ENCODE peak calls at places on chromosomes 7 and 10, in four cellular contexts. U is posterior vena cava, W is thyroid gland, B is NCI-H446 treated with DMSO at 0.1 percent for 48 hours. Y is an unnamed sample.

GRCh38 chr10:71090330-71090729 is 122.0 kb upstream of the UNC5B start:
- DNase-seq in U (no peak), W (no peak), B (no peak), Y (no peak)

GRCh38 chr10:114697061-114697598 is 39.1 kb upstream of the ABLIM1 start:
- DNase-seq in U (no peak), W (peak), B (no peak), Y (no peak)

GRCh38 chr10:71621783-71622526 is 97.6 kb downstream of the C10orf105 start:
- DNase-seq in U (no peak), W (peak), B (no peak), Y (peak)

GRCh38 chr10:126376956-126377355 is 11.3 kb downstream of the ADAM12 start:
- DNase-seq in U (no peak), W (no peak), B (no peak), Y (no peak)

GRCh38 chr10:34808789-34809745 is 6.0 kb downstream of the PARD3 start:
- DNase-seq in U (no peak), W (peak), B (peak), Y (peak)

GRCh38 chr7:138796038-138796580 is 1.7 kb upstream of the TMEM213 start:
- DNase-seq in U (no peak), W (no peak), B (no peak), Y (no peak)

GRCh38 chr7:113085781-113086390 is 741 bp downstream of the GPR85 start:
- DNase-seq in U (no peak), W (no peak), B (no peak), Y (no peak)

GRCh38 chr7:98617051-98617959 is at the start of gene NPTX2:
- DNase-seq in U (no peak), W (no peak), B (peak), Y (peak)

GRCh38 chr10:7027913-7028808 is 382.7 kb downstream of the SFMBT2 start:
- DNase-seq in U (no peak), W (no peak), B (no peak), Y (no peak)

GRCh38 chr7:44286618-44287487 is 38.5 kb downstream of the CAMK2B start:
- DNase-seq in U (peak), W (peak), B (no peak), Y (peak)

GRCh38 chr7:50748472-50748871 is 34.2 kb downstream of the GRB10 start:
- DNase-seq in U (no peak), W (no peak), B (no peak), Y (no peak)

GRCh38 chr10:125925244-125925834 is 29.0 kb downstream of the FANK1 start:
- DNase-seq in U (no peak), W (no peak), B (no peak), Y (no peak)

GRCh38 chr7:30709549-30709948 is 27.3 kb upstream of the CRHR2 start:
- DNase-seq in U (no peak), W (no peak), B (no peak), Y (no peak)

GRCh38 chr7:144769352-144769751 is 66.5 kb downstream of the TPK1 start:
- DNase-seq in U (no peak), W (no peak), B (no peak), Y (no peak)

Y was measured in body of pancreas.